ENCODE peak calls at places on chromosome 9, in six cellular contexts. Y is aorta; L is activated CD4-positive, alpha-beta T cell treated with anti-CD3 and anti-CD28 coated beads for 36 hours; G is stimulated activated CD4-positive, alpha-beta T cell treated with anti-CD3 and anti-CD28 coated beads, Interleukin-15, amount 100 ng/mL, for 24 hours; I is adipocyte; X is tibial nerve. J is an unnamed sample.

GRCh38 chr9:5186416-5187169 is 1.2 kb upstream of the INSL6 start:
- DNase-seq in I (peak; percentile 70), Y (no peak), G (peak; percentile 63), L (peak; percentile 75), X (peak; percentile 32), J (peak; percentile 74)

GRCh38 chr9:95176755-95177319 is 140.7 kb downstream of the FANCC start:
- DNase-seq in I (no peak), L (no peak), G (no peak), Y (no peak), X (no peak), J (no peak)

GRCh38 chr9:34662544-34663295 is at the start of gene CCL27:
- DNase-seq in Y (no peak), I (no peak), L (no peak), X (no peak), G (no peak), J (no peak)

GRCh38 chr9:37238122-37238521 is 117.7 kb downstream of the ZCCHC7 start:
- DNase-seq in I (no peak), G (no peak), Y (no peak), X (no peak), L (no peak), J (no peak)

GRCh38 chr9:86257406-86257805 is 2.1 kb downstream of the C9orf153 start:
- DNase-seq in L (no peak), I (no peak), G (no peak), X (no peak), Y (no peak), J (no peak)

GRCh38 chr9:98117984-98118639 is 910 bp downstream of the TRIM14 start:
- DNase-seq in L (peak; percentile 70), G (peak; percentile 53), X (no peak), Y (peak; percentile 36), I (no peak), J (peak; percentile 29)

GRCh38 chr9:20624201-20625002 is 2.1 kb upstream of the MLLT3 start:
- DNase-seq in G (peak; percentile 57), L (peak; percentile 68), Y (no peak), I (peak; percentile 91), X (peak; percentile 71), J (peak; percentile 79)

GRCh38 chr9:97284798-97285197 is 22.7 kb upstream of the CCDC180 start:
- DNase-seq in G (no peak), L (no peak), Y (no peak), I (no peak), X (no peak), J (no peak)

GRCh38 chr9:4979224-4979623 is 5.8 kb upstream of the JAK2 start:
- DNase-seq in Y (no peak), X (no peak), I (no peak), G (no peak), L (no peak), J (peak; percentile 46)

GRCh38 chr9:73093740-73094379 is 57.8 kb upstream of the ANXA1 start:
- DNase-seq in Y (no peak), L (no peak), G (no peak), X (no peak), I (peak; percentile 56), J (peak; percentile 22)

GRCh38 chr9:36625006-36625600 is 52.4 kb downstream of the MELK start:
- DNase-seq in I (peak; percentile 62), X (peak; percentile 23), L (no peak), Y (peak; percentile 78), G (no peak), J (peak; percentile 72)

GRCh38 chr9:10000669-10001068 is 612.1 kb downstream of the PTPRD start:
- DNase-seq in G (no peak), L (no peak), Y (no peak), I (no peak), X (no peak), J (no peak)

GRCh38 chr9:20314981-20315380 is 307.3 kb downstream of the MLLT3 start:
- DNase-seq in Y (no peak), X (no peak), I (no peak), G (peak; percentile 29), L (peak; percentile 27), J (no peak)

J was measured in kidney tubule cell.